ENCODE peak calls at places on chromosomes 1 and 21, in five cellular contexts. One of them, this sample, is unnamed.

GRCh38 chr1:200410566-200410878 is 686 bp upstream of the ZNF281 start:
- DNase-seq in HEK293T: no peak
- DNase-seq in A172: no peak
- DNase-seq in LoVo: peak
- DNase-seq in CD8-positive, alpha-beta memory T cell: no peak
- DNase-seq in this sample: no peak

GRCh38 chr21:44793269-44794030 is 8.2 kb downstream of the UBE2G2 start:
- DNase-seq in HEK293T: peak
- DNase-seq in A172: peak
- DNase-seq in LoVo: peak
- DNase-seq in CD8-positive, alpha-beta memory T cell: peak
- DNase-seq in this sample: no peak

GRCh38 chr1:210250998-210251679 is 18.5 kb downstream of the SERTAD4 start:
- DNase-seq in HEK293T: peak
- DNase-seq in A172: peak
- DNase-seq in LoVo: peak
- DNase-seq in CD8-positive, alpha-beta memory T cell: no peak
- DNase-seq in this sample: no peak

GRCh38 chr1:20276428-20276827 is 14.2 kb upstream of the VWA5B1 start:
- DNase-seq in HEK293T: no peak
- DNase-seq in A172: no peak
- DNase-seq in LoVo: no peak
- DNase-seq in CD8-positive, alpha-beta memory T cell: no peak
- DNase-seq in this sample: no peak

GRCh38 chr1:58592521-58593134 is 15.6 kb upstream of the TACSTD2 start:
- DNase-seq in HEK293T: no peak
- DNase-seq in A172: peak
- DNase-seq in LoVo: peak
- DNase-seq in CD8-positive, alpha-beta memory T cell: no peak
- DNase-seq in this sample: no peak

GRCh38 chr1:6419397-6419802 is 319 bp downstream of the HES2 start:
- DNase-seq in HEK293T: no peak
- DNase-seq in A172: no peak
- DNase-seq in LoVo: no peak
- DNase-seq in CD8-positive, alpha-beta memory T cell: no peak
- DNase-seq in this sample: no peak

GRCh38 chr1:151990058-151990855 is 3.4 kb downstream of the S100A10 start:
- DNase-seq in HEK293T: no peak
- DNase-seq in A172: peak
- DNase-seq in LoVo: no peak
- DNase-seq in CD8-positive, alpha-beta memory T cell: no peak
- DNase-seq in this sample: no peak

GRCh38 chr1:108533351-108534083 is 26.4 kb upstream of the EEIG2 start:
- DNase-seq in HEK293T: no peak
- DNase-seq in A172: no peak
- DNase-seq in LoVo: no peak
- DNase-seq in CD8-positive, alpha-beta memory T cell: no peak
- DNase-seq in this sample: no peak

GRCh38 chr1:39102537-39103320 is 76.6 kb downstream of the NDUFS5 start:
- DNase-seq in HEK293T: peak
- DNase-seq in A172: peak
- DNase-seq in LoVo: peak
- DNase-seq in CD8-positive, alpha-beta memory T cell: no peak
- DNase-seq in this sample: no peak

GRCh38 chr1:230073371-230074035 is 6.5 kb downstream of the GALNT2 start:
- DNase-seq in HEK293T: no peak
- DNase-seq in A172: peak
- DNase-seq in LoVo: no peak
- DNase-seq in CD8-positive, alpha-beta memory T cell: no peak
- DNase-seq in this sample: no peak

GRCh38 chr1:109509176-109510134 is at the start of gene AMIGO1:
- DNase-seq in HEK293T: peak
- DNase-seq in A172: no peak
- DNase-seq in LoVo: peak
- DNase-seq in CD8-positive, alpha-beta memory T cell: peak
- DNase-seq in this sample: no peak